ENCODE peak calls at places on chromosomes 2 and 18, in nine cellular contexts. C is lung; L is GM18507; S is stimulated activated CD4-positive, alpha-beta T cell treated with anti-CD3 and anti-CD28 coated beads, Interleukin-4, amount 100 ng/mL, for 1 hour; E is NCI-H2171 treated with DMSO at 0.1 percent for 48 hours; V is ELR; N is IMR-90; O is LoVo; H is astrocyte. Z is an unnamed sample.

GRCh38 chr2:65456074-65456473 is 23.7 kb upstream of the SPRED2 start:
- DNase-seq in S (no peak), C (no peak), O (no peak), V (peak), H (peak), L (no peak), N (peak), E (no peak), Z (peak)

GRCh38 chr18:44771957-44772917 is 91.5 kb downstream of the SETBP1 start:
- DNase-seq in O (no peak), H (peak), L (no peak), C (no peak), N (no peak), V (no peak), S (no peak), E (no peak), Z (peak)

GRCh38 chr2:238701907-238702206 is 146.0 kb upstream of the TWIST2 start:
- DNase-seq in L (no peak), S (no peak), H (no peak), N (no peak), C (peak), O (no peak), V (no peak), E (no peak), Z (no peak)

GRCh38 chr2:68043719-68044498 is 18.9 kb downstream of the C1D start:
- DNase-seq in H (peak), V (peak), L (no peak), E (no peak), S (no peak), O (no peak), N (peak), C (no peak), Z (peak)

GRCh38 chr2:52536929-52537460 is 1230.6 kb upstream of the CHAC2 start:
- DNase-seq in L (no peak), O (no peak), C (no peak), E (peak), H (no peak), N (peak), S (no peak), V (no peak), Z (no peak)

GRCh38 chr2:177989029-177989885 is 83.3 kb downstream of the PDE11A start:
- DNase-seq in N (peak), L (no peak), O (no peak), V (peak), E (no peak), H (peak), S (no peak), C (no peak), Z (peak)

GRCh38 chr2:3626118-3626816 is 31.4 kb downstream of the COLEC11 start:
- DNase-seq in E (no peak), O (no peak), S (no peak), N (peak), C (no peak), H (no peak), V (no peak), L (no peak), Z (no peak)

GRCh38 chr2:226031078-226031937 is 631.8 kb downstream of the NYAP2 start:
- DNase-seq in N (peak), V (peak), E (peak), C (peak), H (peak), S (peak), O (peak), L (no peak), Z (peak)

GRCh38 chr2:127642706-127643697 is 3.0 kb upstream of the GPR17 start:
- DNase-seq in C (no peak), E (no peak), S (no peak), V (no peak), H (no peak), N (no peak), L (no peak), O (no peak), Z (no peak)

GRCh38 chr2:203730076-203730729 is 23.8 kb downstream of the CD28 start:
- DNase-seq in O (no peak), N (peak), E (no peak), V (peak), S (no peak), L (no peak), H (peak), C (no peak), Z (no peak)